ENCODE peak calls at places on chromosomes 12 and 14, in four cellular contexts. T is hepatocyte, C is fibroblast of lung, J is cardiac fibroblast. Z is an unnamed sample.

GRCh38 chr12:9810721-9811120 is 16.6 kb upstream of the KLRF1 start:
- DNase-seq in T (no peak), C (no peak), J (no peak), Z (no peak)

GRCh38 chr12:50545783-50546182 is 41.0 kb downstream of the DIP2B start:
- DNase-seq in T (no peak), C (no peak), J (peak), Z (no peak)

GRCh38 chr14:93263416-93263815 is 56.4 kb downstream of the UBR7 start:
- DNase-seq in T (no peak), C (peak), J (no peak), Z (no peak)

GRCh38 chr12:95859947-95860850 is 1.4 kb downstream of the SNRPF start:
- DNase-seq in T (no peak), C (no peak), J (no peak), Z (no peak)

GRCh38 chr12:65010437-65010836 is 110.7 kb downstream of the WIF1 start:
- DNase-seq in T (no peak), C (no peak), J (no peak), Z (no peak)

GRCh38 chr12:2138294-2138693 is 85.5 kb downstream of the CACNA1C start:
- DNase-seq in T (no peak), C (no peak), J (no peak), Z (no peak)

GRCh38 chr14:63267171-63267570 is 51.6 kb downstream of the GPHB5 start:
- DNase-seq in T (no peak), C (no peak), J (no peak), Z (no peak)

GRCh38 chr12:2256453-2256852 is 203.7 kb downstream of the CACNA1C start:
- DNase-seq in T (no peak), C (peak), J (peak), Z (no peak)

GRCh38 chr12:53676715-53677611 is 1.1 kb upstream of the ATP5MC2 start:
- DNase-seq in T (peak), C (peak), J (peak), Z (no peak)

GRCh38 chr12:103994235-103994634 is 28.6 kb downstream of the TDG start:
- DNase-seq in T (no peak), C (no peak), J (no peak), Z (no peak)

GRCh38 chr12:76588881-76589565 is 29.5 kb upstream of the OSBPL8 start:
- DNase-seq in T (peak), C (peak), J (peak), Z (no peak)

GRCh38 chr14:70811065-70811464 is 1.8 kb upstream of the MAP3K9 start:
- DNase-seq in T (no peak), C (no peak), J (no peak), Z (no peak)

GRCh38 chr12:71438670-71439361 is 782 bp upstream of the LGR5 start:
- DNase-seq in T (peak), C (peak), J (peak), Z (no peak)

GRCh38 chr12:131096681-131097181 is 143.0 kb downstream of the ADGRD1 start:
- DNase-seq in T (no peak), C (no peak), J (no peak), Z (no peak)

GRCh38 chr14:38098074-38098846 is 109.4 kb upstream of the SSTR1 start:
- DNase-seq in T (no peak), C (peak), J (peak), Z (no peak)

GRCh38 chr14:104094056-104094708 is 8.7 kb downstream of the ASPG start:
- DNase-seq in T (no peak), C (no peak), J (no peak), Z (no peak)

GRCh38 chr14:103444837-103445524 is 59.8 kb downstream of the MARK3 start:
- DNase-seq in T (peak), C (peak), J (peak), Z (no peak)

GRCh38 chr12:19125325-19125724 is 4.2 kb upstream of the PLEKHA5 start:
- DNase-seq in T (no peak), C (peak), J (peak), Z (no peak)

GRCh38 chr12:123903301-123904065 is 69.1 kb downstream of the CCDC92 start:
- DNase-seq in T (no peak), C (no peak), J (no peak), Z (no peak)

GRCh38 chr12:10220398-10221077 is 7.9 kb downstream of the GABARAPL1 start:
- DNase-seq in T (peak), C (peak), J (peak), Z (peak)

GRCh38 chr12:27333311-27334009 is 824 bp downstream of the BMAL2 start:
- DNase-seq in T (peak), C (no peak), J (no peak), Z (no peak)

GRCh38 chr14:66649515-66649914 is 141.6 kb downstream of the GPHN start:
- DNase-seq in T (no peak), C (no peak), J (no peak), Z (no peak)

GRCh38 chr12:117857632-117858274 is 111.0 kb downstream of the KSR2 start:
- DNase-seq in T (peak), C (peak), J (peak), Z (peak)

GRCh38 chr12:56593909-56594621 is 36.1 kb downstream of the BAZ2A start:
- DNase-seq in T (peak), C (peak), J (peak), Z (peak)

GRCh38 chr14:104094709-104095425 is 9.4 kb downstream of the ASPG start:
- DNase-seq in T (peak), C (peak), J (peak), Z (peak)

GRCh38 chr14:99541677-99542470 is 60.7 kb downstream of the CCNK start:
- DNase-seq in T (no peak), C (no peak), J (no peak), Z (no peak)

GRCh38 chr12:109735825-109736551 is 22.4 kb downstream of the FAM222A start:
- DNase-seq in T (no peak), C (no peak), J (no peak), Z (no peak)

GRCh38 chr14:62308927-62309326 is 546.7 kb downstream of the SNAPC1 start:
- DNase-seq in T (no peak), C (no peak), J (no peak), Z (no peak)

GRCh38 chr12:116714175-116714574 is 23.7 kb downstream of the SPRING1 start:
- DNase-seq in T (no peak), C (no peak), J (no peak), Z (no peak)

GRCh38 chr12:22046090-22046967 is at the start of gene CMAS:
- DNase-seq in T (peak), C (peak), J (peak), Z (peak)

GRCh38 chr14:101657372-101657771 is 96.1 kb downstream of the DIO3 start:
- DNase-seq in T (no peak), C (no peak), J (no peak), Z (no peak)

GRCh38 chr14:91244501-91244901 is at the start of gene GPR68:
- DNase-seq in T (peak), C (peak), J (peak), Z (no peak)

GRCh38 chr12:113232787-113233585 is 11.7 kb downstream of the TPCN1 start:
- DNase-seq in T (no peak), C (no peak), J (no peak), Z (no peak)

GRCh38 chr12:570237-570925 is 92.9 kb downstream of the NINJ2 start:
- DNase-seq in T (peak), C (peak), J (peak), Z (no peak)

GRCh38 chr14:79732911-79733310 is 478.4 kb downstream of the DIO2 start:
- DNase-seq in T (no peak), C (peak), J (peak), Z (no peak)

GRCh38 chr14:75577724-75578098 is 709 bp upstream of the FLVCR2 start:
- DNase-seq in T (peak), C (peak), J (peak), Z (peak)

GRCh38 chr14:75579882-75580281 is 1.5 kb downstream of the FLVCR2 start:
- DNase-seq in T (no peak), C (peak), J (peak), Z (no peak)

GRCh38 chr14:75578786-75579781 is 664 bp downstream of the FLVCR2 start:
- DNase-seq in T (peak), C (peak), J (peak), Z (no peak)

GRCh38 chr14:75578099-75578785 is at the start of gene FLVCR2:
- DNase-seq in T (peak), C (peak), J (peak), Z (peak)

DNA sequence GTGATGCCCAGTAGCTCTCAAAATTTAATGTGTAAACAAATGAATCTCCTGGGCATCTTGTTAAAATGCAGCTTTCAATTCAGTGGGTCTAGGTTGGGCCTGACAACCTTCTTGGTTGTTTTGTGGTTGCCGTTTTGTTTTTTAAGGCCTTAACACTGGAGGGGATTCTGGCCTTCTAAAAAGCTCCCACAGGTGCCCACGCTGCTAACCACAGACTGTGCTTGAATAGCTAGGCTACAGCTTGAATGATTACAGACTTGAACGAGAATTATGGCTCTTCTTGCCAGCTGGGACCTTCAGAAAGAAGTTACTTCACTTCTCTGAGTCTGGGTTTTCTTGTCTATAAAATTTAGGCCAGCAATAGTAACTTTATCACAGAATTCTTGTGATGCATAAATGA is 1.3 kb upstream of the FLVCR2 start:
- DNase-seq in T (no peak), C (no peak), J (no peak), Z (no peak)
- TF ChIP-seq CTCF in T (no peak), C (no peak), J (no peak), Z (no peak)

GRCh38 chr12:6915023-6915788 is 826 bp downstream of the ENO2 start:
- DNase-seq in T (no peak), C (no peak), J (no peak), Z (peak)
- TF ChIP-seq CTCF in T (no peak), C (no peak), J (no peak), Z (no peak)

DNA sequence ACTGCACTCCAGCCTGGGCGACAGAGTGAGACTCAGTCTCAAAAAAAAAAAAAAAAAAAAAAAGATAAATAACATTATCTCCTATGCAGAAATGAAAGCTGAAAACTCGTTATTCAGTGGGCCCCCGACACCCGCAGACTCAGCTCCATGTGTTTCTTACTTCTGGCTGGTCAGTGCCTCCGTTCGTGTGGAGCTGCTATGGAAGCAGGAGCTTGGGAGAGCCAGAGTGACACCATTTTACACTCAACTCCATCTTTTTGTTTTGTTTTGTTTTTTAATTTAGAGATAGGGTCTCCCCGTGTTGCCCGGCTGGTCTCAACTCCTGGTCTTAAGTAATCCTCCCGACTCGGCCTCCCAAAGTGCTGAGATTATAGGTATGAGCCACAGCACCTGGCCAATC is 13.3 kb upstream of the PLEKHG6 start:
- DNase-seq in T (no peak), C (no peak), J (no peak), Z (no peak)
- TF ChIP-seq CTCF in T (no peak), C (no peak), J (no peak), Z (no peak)

DNA sequence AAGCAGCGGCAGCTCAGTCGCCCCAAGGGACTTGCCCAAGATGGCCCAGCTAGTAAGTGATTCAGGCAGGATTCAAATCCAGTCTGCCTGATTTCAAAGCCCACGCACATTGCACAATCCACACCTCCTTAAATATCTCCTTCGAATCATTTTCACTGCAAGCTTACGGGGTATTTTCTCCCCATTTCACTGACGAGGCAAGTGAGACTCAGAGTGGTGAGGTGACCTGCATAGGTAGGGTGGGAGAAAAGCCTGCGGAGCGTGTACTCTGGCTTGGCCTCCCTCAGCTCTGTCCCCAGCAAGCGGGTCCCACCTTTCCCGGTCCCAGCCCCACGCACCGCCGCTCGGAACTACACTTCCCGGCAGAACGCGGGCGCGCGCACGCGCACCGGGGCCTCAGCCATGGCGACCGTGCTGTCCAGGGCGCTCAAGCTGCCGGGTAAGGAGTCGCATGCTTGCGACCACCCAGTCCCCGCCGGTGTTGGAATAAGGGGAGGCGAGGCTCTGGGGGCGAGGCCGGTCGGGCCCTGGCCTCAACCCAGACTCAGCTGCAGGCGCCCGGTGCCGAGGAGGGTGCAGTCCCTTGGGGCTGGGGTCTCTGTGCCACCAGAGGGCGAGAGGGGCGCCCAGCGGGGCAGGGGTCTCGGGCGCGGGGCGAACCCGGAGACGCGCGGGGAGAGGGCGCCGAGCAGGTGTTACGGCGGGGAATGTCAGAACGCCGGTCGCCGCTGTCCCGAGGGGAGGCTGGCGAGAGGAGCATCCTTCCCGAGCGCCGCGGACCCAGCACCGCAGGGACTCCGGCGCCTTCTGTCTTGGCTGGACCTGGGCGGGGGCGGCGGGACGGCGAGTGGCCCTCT is at the start of gene FAM234B:
- DNase-seq in T (peak), C (peak), J (peak), Z (peak)
- TF ChIP-seq CTCF in T (peak), C (peak), J (no peak), Z (peak)

GRCh38 chr12:5073054-5073453 is 29.4 kb downstream of the KCNA5 start:
- DNase-seq in T (no peak), C (no peak), J (no peak), Z (no peak)

GRCh38 chr12:5071496-5071895 is 27.8 kb downstream of the KCNA5 start:
- DNase-seq in T (no peak), C (no peak), J (no peak), Z (no peak)

GRCh38 chr12:5076761-5077160 is 33.1 kb downstream of the KCNA5 start:
- DNase-seq in T (no peak), C (no peak), J (no peak), Z (no peak)

GRCh38 chr12:5072326-5072725 is 28.6 kb downstream of the KCNA5 start:
- DNase-seq in T (no peak), C (no peak), J (no peak), Z (no peak)

DNA sequence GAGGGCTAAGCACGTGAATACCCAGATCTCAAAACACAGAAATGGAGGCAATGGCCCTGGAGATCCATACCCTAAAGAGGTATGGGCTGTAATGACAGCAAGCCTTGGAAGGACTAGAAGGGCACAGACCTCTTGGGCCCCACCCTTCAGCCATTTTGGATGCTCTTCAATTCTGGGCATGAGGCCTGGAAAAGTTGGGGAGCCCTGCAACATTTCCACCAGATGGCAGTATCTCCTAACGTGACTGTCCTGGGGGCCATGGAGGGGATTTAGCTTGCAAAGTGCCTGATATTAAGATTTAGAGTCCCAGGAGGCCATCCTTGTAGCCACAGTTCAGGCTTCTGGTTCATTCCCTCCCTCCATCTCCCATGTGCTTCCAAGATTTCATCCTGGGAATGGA is 30.2 kb downstream of the KCNA5 start:
- DNase-seq in T (no peak), C (peak), J (peak), Z (no peak)
- TF ChIP-seq CTCF in T (peak), C (peak), J (no peak), Z (peak)

DNA sequence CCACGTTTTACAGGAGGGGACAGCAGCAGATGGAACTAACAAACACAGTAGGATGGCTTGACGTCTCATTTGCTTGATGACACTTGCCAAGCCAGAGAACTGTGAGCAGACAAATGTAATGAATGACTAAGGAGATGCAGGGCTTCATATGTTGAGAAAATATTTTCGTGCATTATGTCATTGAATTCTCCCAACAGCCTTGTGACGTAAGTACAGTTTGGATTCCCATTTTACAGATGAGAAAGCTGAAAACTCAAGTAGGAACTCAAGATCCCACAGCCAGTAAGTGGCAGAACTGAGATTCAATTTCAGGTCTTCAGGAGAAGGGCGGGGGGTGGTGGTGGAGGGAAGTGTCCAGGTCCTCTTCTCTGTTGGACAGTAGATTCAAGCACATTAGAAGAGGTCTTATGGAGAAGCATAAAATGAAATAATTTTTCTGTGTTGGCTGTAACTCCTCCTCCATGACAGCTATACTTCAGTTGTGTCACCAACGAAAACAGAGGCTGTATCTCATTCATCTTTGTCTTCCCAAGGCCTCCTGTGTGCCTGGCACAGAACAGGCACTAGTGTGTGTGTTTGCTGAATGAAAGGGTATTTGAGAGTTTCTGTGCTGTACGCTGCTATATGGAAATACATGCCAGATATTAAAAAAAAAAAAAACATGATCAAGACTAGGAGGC is 2.2 kb downstream of the VASH1 start:
- DNase-seq in T (no peak), C (no peak), J (peak), Z (peak)
- TF ChIP-seq CTCF in T (no peak), C (no peak), J (no peak), Z (no peak)

DNA sequence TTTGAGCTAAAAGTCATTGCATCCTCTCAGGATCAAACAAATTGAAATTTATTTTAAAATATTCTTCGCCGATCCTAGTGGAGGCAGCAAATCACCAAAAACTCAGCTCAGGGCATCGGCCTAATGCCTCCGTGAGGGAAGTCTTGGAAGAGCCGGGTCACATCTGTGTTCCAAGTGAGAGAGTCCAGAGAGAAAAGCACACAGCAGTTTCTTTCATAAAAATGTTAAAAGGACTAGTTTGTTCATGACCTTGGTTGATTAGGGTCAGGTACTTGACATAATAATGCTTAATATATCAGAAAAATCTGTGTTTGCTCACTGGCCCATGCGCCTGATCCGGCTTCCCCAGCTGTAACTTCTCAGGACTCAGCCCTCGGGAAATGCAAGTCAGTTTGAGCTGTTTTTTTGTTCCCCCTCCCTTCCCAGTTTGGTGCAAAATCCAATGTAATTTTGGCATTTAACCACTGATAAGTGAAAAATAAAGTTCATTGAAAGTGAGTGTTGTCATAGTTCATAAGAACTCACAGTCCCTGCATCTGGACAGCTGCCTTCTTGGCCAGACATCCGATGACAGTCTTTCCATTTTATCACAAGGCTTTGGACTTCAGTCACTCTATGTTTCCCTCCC is 161.7 kb downstream of the CAND1 start:
- DNase-seq in T (no peak), C (peak), J (peak), Z (no peak)
- TF ChIP-seq CTCF in T (peak), C (peak), J (no peak), Z (peak)